ENCODE peak calls at places on chromosomes 4 and X, in six cellular contexts. V, N, W, L, M and H are unnamed samples.

GRCh38 chr4:18039113-18039512 is 17.6 kb upstream of the LCORL start:
- DNase-seq in V (no peak), N (no peak), W (no peak), L (no peak), M (no peak), H (no peak)

GRCh38 chrX:138191998-138192397 is 519.5 kb downstream of the FGF13 start:
- DNase-seq in V (no peak), N (peak; percentile 8), W (no peak), L (no peak), M (no peak), H (no peak)

GRCh38 chrX:71622347-71623104 is 4.2 kb upstream of the CXCR3 start:
- DNase-seq in V (peak; percentile 72), N (peak; percentile 68), W (peak; percentile 24), L (no peak), M (peak; percentile 17), H (peak; percentile 2)

GRCh38 chr4:145719752-145720624 is 40.0 kb downstream of the C4orf51 start:
- DNase-seq in V (peak; percentile 69), N (no peak), W (no peak), L (no peak), M (no peak), H (no peak)

GRCh38 chr4:22417408-22417807 is 98.5 kb downstream of the ADGRA3 start:
- DNase-seq in V (no peak), N (no peak), W (no peak), L (no peak), M (no peak), H (no peak)

GRCh38 chr4:73608677-73609594 is 11.3 kb downstream of the RASSF6 start:
- DNase-seq in V (no peak), N (peak; percentile 31), W (no peak), L (no peak), M (no peak), H (no peak)

GRCh38 chr4:22179124-22179874 is 230.7 kb upstream of the KCNIP4 start:
- DNase-seq in V (no peak), N (peak; percentile 37), W (no peak), L (no peak), M (no peak), H (no peak)

GRCh38 chr4:138522366-138522765 is 280.2 kb upstream of the SLC7A11 start:
- DNase-seq in V (no peak), N (peak; percentile 51), W (no peak), L (no peak), M (no peak), H (no peak)

GRCh38 chrX:108396188-108396885 is 41.9 kb downstream of the COL4A6 start:
- DNase-seq in V (no peak), N (peak; percentile 72), W (no peak), L (no peak), M (no peak), H (no peak)

GRCh38 chr4:174157106-174157607 is 126.3 kb downstream of the FBXO8 start:
- DNase-seq in V (no peak), N (no peak), W (no peak), L (no peak), M (no peak), H (no peak)

GRCh38 chr4:67941074-67941473 is 22.2 kb downstream of the TMPRSS11A start:
- DNase-seq in V (no peak), N (no peak), W (no peak), L (no peak), M (no peak), H (no peak)

GRCh38 chr4:188701952-188702351 is 562.7 kb downstream of the TRIML1 start:
- DNase-seq in V (no peak), N (no peak), W (no peak), L (no peak), M (no peak), H (no peak)

GRCh38 chr4:223913-224497 is 81.3 kb downstream of the ZNF732 start:
- DNase-seq in V (no peak), N (no peak), W (no peak), L (no peak), M (no peak), H (no peak)

GRCh38 chr4:40486534-40486933 is 143.1 kb downstream of the RBM47 start:
- DNase-seq in V (no peak), N (peak; percentile 60), W (no peak), L (no peak), M (no peak), H (no peak)

GRCh38 chr4:140298001-140298400 is 75.4 kb upstream of the SCOC start:
- DNase-seq in V (no peak), N (no peak), W (no peak), L (no peak), M (no peak), H (no peak)

GRCh38 chr4:167233523-167234387 is 539 bp downstream of the SPOCK3 start:
- DNase-seq in V (no peak), N (no peak), W (no peak), L (no peak), M (peak; percentile 64), H (no peak)

GRCh38 chr4:39233114-39233513 is 50.8 kb downstream of the WDR19 start:
- DNase-seq in V (no peak), N (no peak), W (no peak), L (no peak), M (no peak), H (no peak)

GRCh38 chrX:39815621-39816020 is 282.1 kb downstream of the BCOR start:
- DNase-seq in V (no peak), N (no peak), W (no peak), L (no peak), M (no peak), H (no peak)

GRCh38 chr4:52298444-52298843 is 247.3 kb downstream of the SPATA18 start:
- DNase-seq in V (no peak), N (no peak), W (no peak), L (no peak), M (no peak), H (no peak)

GRCh38 chrX:15142084-15142715 is 127.7 kb downstream of the ASB9 start:
- DNase-seq in V (no peak), N (no peak), W (no peak), L (no peak), M (no peak), H (no peak)

GRCh38 chrX:68534696-68535095 is 35.8 kb downstream of the YIPF6 start:
- DNase-seq in V (no peak), N (no peak), W (no peak), L (no peak), M (no peak), H (no peak)

GRCh38 chr4:8505229-8505628 is 64.7 kb downstream of the TRMT44 start:
- DNase-seq in V (no peak), N (no peak), W (no peak), L (no peak), M (no peak), H (no peak)